ENCODE peak calls at places on chromosomes 13 and 19, in ten cellular contexts. Z, C, L, G, T, H, K, W, N and E are unnamed samples.

GRCh38 chr19:10207026-10207425 is 12.3 kb upstream of the DNMT1 start:
- DNase-seq in G (no peak), H (no peak), N (no peak), L (no peak), Z (no peak), K (no peak), W (no peak), T (no peak), C (peak; percentile 13), E (no peak)

GRCh38 chr13:33263976-33264619 is 21.5 kb downstream of the STARD13 start:
- DNase-seq in T (no peak), H (no peak), C (no peak), K (no peak), L (no peak), W (peak; percentile 73), Z (no peak), N (no peak), G (no peak), E (no peak)

GRCh38 chr13:99322297-99323103 is 15.3 kb upstream of the GPR183 start:
- DNase-seq in G (peak; percentile 88), H (no peak), W (peak; percentile 83), C (peak; percentile 92), L (peak; percentile 70), T (peak; percentile 62), N (no peak), Z (peak; percentile 63), K (no peak), E (peak; percentile 70)

GRCh38 chr13:38821753-38822551 is 135.1 kb downstream of the FREM2 start:
- DNase-seq in G (no peak), W (no peak), N (no peak), Z (no peak), H (no peak), T (no peak), K (no peak), C (peak; percentile 38), L (no peak), E (no peak)

GRCh38 chr13:96279904-96280303 is 190.0 kb downstream of the HS6ST3 start:
- DNase-seq in T (no peak), L (no peak), Z (no peak), W (no peak), K (no peak), G (no peak), C (no peak), H (no peak), N (no peak), E (no peak)

GRCh38 chr19:3196933-3197205 is 11.1 kb downstream of the NCLN start:
- DNase-seq in G (no peak), W (no peak), K (no peak), H (no peak), C (no peak), N (no peak), L (no peak), Z (no peak), T (no peak), E (no peak)

GRCh38 chr19:12946092-12946845 is 607 bp downstream of the RAD23A start:
- DNase-seq in L (peak; percentile 87), W (peak; percentile 80), C (peak; percentile 84), K (peak; percentile 87), H (peak; percentile 79), T (peak; percentile 81), Z (peak; percentile 87), G (peak; percentile 88), N (peak; percentile 58), E (peak; percentile 65)

GRCh38 chr13:20411638-20412342 is 113.9 kb downstream of the CRYL1 start:
- DNase-seq in Z (no peak), K (no peak), L (no peak), N (no peak), H (no peak), T (no peak), W (no peak), G (no peak), C (no peak), E (peak; percentile 82)

GRCh38 chr13:41345165-41345920 is 34.3 kb downstream of the NAA16 start:
- DNase-seq in T (no peak), G (no peak), Z (no peak), W (no peak), K (no peak), N (no peak), L (no peak), C (peak; percentile 3), H (no peak), E (no peak)

GRCh38 chr13:79314652-79315051 is 91.4 kb downstream of the RBM26 start:
- DNase-seq in Z (no peak), N (no peak), W (no peak), H (no peak), C (no peak), L (no peak), K (no peak), G (no peak), T (no peak), E (no peak)

GRCh38 chr19:11534538-11534937 is 4.1 kb upstream of the CNN1 start:
- DNase-seq in N (no peak), T (no peak), Z (no peak), L (no peak), C (no peak), G (no peak), W (no peak), K (no peak), H (no peak), E (no peak)

GRCh38 chr19:11540642-11541041 is 2.0 kb downstream of the CNN1 start:
- DNase-seq in H (no peak), Z (no peak), L (no peak), G (no peak), W (no peak), C (no peak), T (no peak), K (no peak), N (no peak), E (no peak)

GRCh38 chr19:11539495-11540365 is 1.1 kb downstream of the CNN1 start:
- DNase-seq in H (no peak), Z (no peak), W (no peak), L (peak; percentile 55), C (peak; percentile 56), T (no peak), G (peak; percentile 39), K (no peak), N (no peak), E (no peak)

GRCh38 chr19:11538232-11539036 is at the start of gene CNN1:
- DNase-seq in H (no peak), T (no peak), L (peak; percentile 84), W (peak; percentile 76), K (peak; percentile 88), G (peak; percentile 86), C (peak; percentile 95), N (no peak), Z (peak; percentile 54), E (peak; percentile 28)

DNA sequence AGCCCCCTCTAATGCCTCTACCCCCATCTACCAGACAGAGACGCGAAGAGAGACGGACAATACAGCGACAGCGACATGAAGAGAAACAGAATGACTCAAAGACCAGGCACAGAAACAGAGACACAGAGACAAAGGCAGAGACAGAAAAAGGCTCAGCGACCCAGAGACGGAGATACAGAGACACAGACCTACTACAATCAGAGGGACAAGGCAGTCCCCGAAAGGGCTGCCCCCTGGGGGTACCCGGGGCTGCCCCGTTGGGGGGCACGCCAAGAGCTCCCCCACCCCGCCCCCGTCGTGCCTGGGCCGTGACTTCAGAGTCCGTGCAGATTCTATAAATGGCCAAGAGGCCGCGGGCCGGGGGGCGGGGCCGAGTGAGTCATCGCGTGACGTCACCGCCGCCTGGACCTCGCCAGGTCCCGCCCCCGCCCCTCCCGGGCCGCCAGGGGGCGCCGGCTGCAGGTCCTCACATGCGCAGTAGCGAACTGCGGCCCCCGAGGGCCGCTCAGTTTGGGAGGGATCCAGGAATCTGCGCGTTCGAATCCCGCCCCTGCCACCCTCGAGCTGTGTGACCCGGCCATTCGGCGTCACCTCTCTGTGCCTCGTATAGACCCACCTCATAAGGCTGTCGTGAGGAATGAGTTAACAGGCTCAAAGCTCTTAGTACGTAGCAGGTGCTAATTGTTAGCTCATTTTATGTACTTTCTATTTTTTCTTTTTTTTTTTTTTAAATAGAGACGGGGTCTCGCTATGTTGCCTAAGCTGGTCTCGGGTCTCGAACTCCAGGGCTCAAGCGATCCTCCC is 2.7 kb upstream of the CNN1 start:
- DNase-seq in Z (peak; percentile 92), W (peak; percentile 81), L (peak; percentile 94), N (peak; percentile 86), T (peak; percentile 94), K (peak; percentile 91), G (peak; percentile 91), H (peak; percentile 87), C (peak; percentile 82), E (peak; percentile 93)
- TF ChIP-seq CTCF in Z (peak; percentile 65), W (peak; percentile 55), L (peak; percentile 96), N (peak; percentile 94), T (peak; percentile 77), K (peak; percentile 97), G (peak; percentile 70), H (peak; percentile 94), C (peak; percentile 64), E (peak; percentile 91)

GRCh38 chr19:38384209-38385027 is 3.4 kb downstream of the GGN start:
- DNase-seq in L (no peak), K (peak; percentile 78), Z (peak; percentile 34), N (no peak), C (peak; percentile 40), W (no peak), T (no peak), H (no peak), G (peak; percentile 38), E (no peak)
- TF ChIP-seq CTCF in L (peak; percentile 46), K (peak; percentile 67), Z (peak; percentile 55), N (peak; percentile 41), C (peak; percentile 50), W (peak; percentile 50), T (no peak), H (no peak), G (peak; percentile 64), E (no peak)

GRCh38 chr13:110364081-110364480 is 57.0 kb downstream of the COL4A2 start:
- DNase-seq in W (no peak), G (no peak), Z (no peak), N (no peak), C (no peak), K (no peak), H (no peak), T (no peak), L (no peak), E (no peak)

GRCh38 chr13:110365876-110366275 is 58.8 kb downstream of the COL4A2 start:
- DNase-seq in K (no peak), H (no peak), N (no peak), T (no peak), C (no peak), W (no peak), Z (no peak), G (peak; percentile 43), L (no peak), E (no peak)

GRCh38 chr13:110360598-110360997 is 53.5 kb downstream of the COL4A2 start:
- DNase-seq in T (no peak), Z (no peak), L (no peak), W (no peak), G (no peak), H (no peak), N (no peak), C (no peak), K (no peak), E (no peak)

GRCh38 chr13:110361365-110361911 is 54.4 kb downstream of the COL4A2 start:
- DNase-seq in W (peak; percentile 99), G (peak; percentile 98), T (no peak), L (peak; percentile 97), K (no peak), C (peak; percentile 66), H (no peak), N (no peak), Z (peak; percentile 99), E (no peak)

GRCh38 chr13:110363009-110363408 is 55.9 kb downstream of the COL4A2 start:
- DNase-seq in N (no peak), C (no peak), G (peak; percentile 31), W (no peak), H (no peak), Z (no peak), L (no peak), T (no peak), K (peak; percentile 64), E (no peak)
- TF ChIP-seq CTCF in N (peak; percentile 17), C (no peak), G (peak; percentile 44), W (no peak), H (no peak), Z (peak; percentile 27), L (peak; percentile 15), T (no peak), K (peak; percentile 66), E (no peak)

GRCh38 chr13:75541961-75542360 is 4.3 kb upstream of the COMMD6 start:
- DNase-seq in C (no peak), L (no peak), T (no peak), Z (no peak), H (no peak), W (no peak), G (no peak), N (no peak), K (no peak), E (no peak)
- TF ChIP-seq CTCF in C (no peak), L (no peak), T (no peak), Z (no peak), H (no peak), W (no peak), G (no peak), N (no peak), K (no peak), E (no peak)